ENCODE peak calls at places on chromosomes 13 and 19, in five cellular contexts. C is sigmoid colon, X is SK-N-SH, L is upper lobe of left lung, D is cardiac muscle cell. B is an unnamed sample.

GRCh38 chr19:49587227-49587626 is 3.8 kb upstream of the PRR12 start:
- DNase-seq in C (no peak), X (no peak), L (no peak), D (no peak), B (no peak)

GRCh38 chr13:101529419-101529818 is 76.9 kb downstream of the ITGBL1 start:
- DNase-seq in C (no peak), X (no peak), L (no peak), D (no peak), B (no peak)

GRCh38 chr13:94548382-94549240 is 47.3 kb downstream of the TGDS start:
- DNase-seq in C (peak; percentile 78), X (peak; percentile 49), L (peak; percentile 63), D (peak; percentile 61), B (peak; percentile 22)

GRCh38 chr13:72889496-72889895 is 107.6 kb downstream of the PIBF1 start:
- DNase-seq in C (no peak), X (no peak), L (no peak), D (no peak), B (no peak)

GRCh38 chr13:49265822-49266221 is 18.1 kb downstream of the CDADC1 start:
- DNase-seq in C (no peak), X (no peak), L (no peak), D (no peak), B (no peak)

GRCh38 chr13:40024962-40025714 is 369.7 kb downstream of the COG6 start:
- DNase-seq in C (no peak), X (peak; percentile 16), L (no peak), D (no peak), B (no peak)

GRCh38 chr13:49683489-49683888 is 7.8 kb downstream of the EBPL start:
- DNase-seq in C (no peak), X (no peak), L (no peak), D (no peak), B (no peak)

GRCh38 chr13:114213980-114214379 is 20.7 kb upstream of the CDC16 start:
- DNase-seq in C (no peak), X (no peak), L (no peak), D (no peak), B (no peak)

GRCh38 chr19:35846038-35846668 is 6.2 kb downstream of the NPHS1 start:
- DNase-seq in C (no peak), X (no peak), L (no peak), D (no peak), B (no peak)

GRCh38 chr19:16002985-16003384 is 54.2 kb downstream of the OR10H4 start:
- DNase-seq in C (no peak), X (no peak), L (no peak), D (no peak), B (no peak)

GRCh38 chr19:16836115-16836905 is 7.1 kb downstream of the SIN3B start:
- DNase-seq in C (no peak), X (no peak), L (peak; percentile 36), D (no peak), B (no peak)

GRCh38 chr13:79782541-79783216 is 301.7 kb downstream of the NDFIP2 start:
- DNase-seq in C (no peak), X (peak; percentile 35), L (peak; percentile 47), D (peak; percentile 93), B (no peak)

GRCh38 chr19:29812080-29812880 is 489 bp downstream of the CCNE1 start:
- DNase-seq in C (no peak), X (peak; percentile 71), L (no peak), D (peak; percentile 28), B (peak; percentile 13)

GRCh38 chr13:25778808-25779207 is 273.0 kb downstream of the SHISA2 start:
- DNase-seq in C (no peak), X (no peak), L (no peak), D (no peak), B (no peak)

GRCh38 chr19:19033176-19033425 is 216 bp downstream of the SUGP2 start:
- DNase-seq in C (no peak), X (no peak), L (no peak), D (no peak), B (no peak)

GRCh38 chr13:110214637-110215036 is 92.3 kb downstream of the COL4A1 start:
- DNase-seq in C (no peak), X (no peak), L (no peak), D (no peak), B (no peak)

DNA sequence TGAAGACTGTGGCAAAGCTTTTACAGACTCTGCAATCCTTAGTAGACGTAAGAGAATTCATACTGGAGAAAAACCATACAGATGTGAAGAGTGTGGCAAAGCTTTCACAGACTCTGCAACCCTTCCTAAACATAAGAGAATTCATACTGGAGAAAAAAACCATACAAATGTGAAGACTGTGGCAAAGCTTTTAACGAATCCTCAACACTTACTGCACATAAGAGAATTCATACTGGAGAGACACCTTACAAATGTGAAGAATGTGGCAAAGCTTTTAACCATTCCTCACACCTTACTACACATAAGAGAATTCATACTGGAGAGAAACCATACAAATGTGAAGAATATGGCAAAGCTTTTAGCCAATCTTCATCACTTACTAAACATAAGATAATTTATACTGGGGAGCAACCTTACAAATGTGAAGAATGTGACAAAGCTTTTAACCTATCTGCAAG is 50.1 kb upstream of the ZNF98 start:
- DNase-seq in C (no peak), X (no peak), L (no peak), D (no peak), B (no peak)
- H3K27ac ChIP-seq in C (no peak overlapping the region), X (no peak overlapping the region), L (no peak overlapping the region), D (no peak overlapping the region), B (no peak overlapping the region)

GRCh38 chr13:97307882-97308624 is 85.9 kb downstream of the MBNL2 start:
- DNase-seq in C (no peak), X (peak; percentile 45), L (no peak), D (peak; percentile 48), B (no peak)

GRCh38 chr13:97306646-97307045 is 84.5 kb downstream of the MBNL2 start:
- DNase-seq in C (no peak), X (no peak), L (no peak), D (no peak), B (no peak)

GRCh38 chr13:97306106-97306505 is 84.0 kb downstream of the MBNL2 start:
- DNase-seq in C (no peak), X (no peak), L (no peak), D (no peak), B (no peak)

GRCh38 chr13:97307544-97307881 is 85.4 kb downstream of the MBNL2 start:
- DNase-seq in C (no peak), X (no peak), L (no peak), D (no peak), B (no peak)

GRCh38 chr13:97307096-97307495 is 85.0 kb downstream of the MBNL2 start:
- DNase-seq in C (no peak), X (no peak), L (no peak), D (no peak), B (no peak)
- H3K4me1 ChIP-seq in C (peaks cover 87% of the 10 kb centered on the region), X (peaks cover 29% of the 10 kb centered on the region), L (peaks cover 8% of the 10 kb centered on the region), D (peaks cover 19% of the 10 kb centered on the region), B (peaks cover 4% of the 10 kb centered on the region)

GRCh38 chr19:5820785-5821184 is 15.9 kb downstream of the NRTN start:
- DNase-seq in C (no peak), X (no peak), L (no peak), D (no peak), B (no peak)
- H3K9me3 ChIP-seq in C (no peaks in the 10 kb centered on the region), X (no peaks in the 10 kb centered on the region), L (no peaks in the 10 kb centered on the region), D (no peaks in the 10 kb centered on the region), B (no peaks in the 10 kb centered on the region)

DNA sequence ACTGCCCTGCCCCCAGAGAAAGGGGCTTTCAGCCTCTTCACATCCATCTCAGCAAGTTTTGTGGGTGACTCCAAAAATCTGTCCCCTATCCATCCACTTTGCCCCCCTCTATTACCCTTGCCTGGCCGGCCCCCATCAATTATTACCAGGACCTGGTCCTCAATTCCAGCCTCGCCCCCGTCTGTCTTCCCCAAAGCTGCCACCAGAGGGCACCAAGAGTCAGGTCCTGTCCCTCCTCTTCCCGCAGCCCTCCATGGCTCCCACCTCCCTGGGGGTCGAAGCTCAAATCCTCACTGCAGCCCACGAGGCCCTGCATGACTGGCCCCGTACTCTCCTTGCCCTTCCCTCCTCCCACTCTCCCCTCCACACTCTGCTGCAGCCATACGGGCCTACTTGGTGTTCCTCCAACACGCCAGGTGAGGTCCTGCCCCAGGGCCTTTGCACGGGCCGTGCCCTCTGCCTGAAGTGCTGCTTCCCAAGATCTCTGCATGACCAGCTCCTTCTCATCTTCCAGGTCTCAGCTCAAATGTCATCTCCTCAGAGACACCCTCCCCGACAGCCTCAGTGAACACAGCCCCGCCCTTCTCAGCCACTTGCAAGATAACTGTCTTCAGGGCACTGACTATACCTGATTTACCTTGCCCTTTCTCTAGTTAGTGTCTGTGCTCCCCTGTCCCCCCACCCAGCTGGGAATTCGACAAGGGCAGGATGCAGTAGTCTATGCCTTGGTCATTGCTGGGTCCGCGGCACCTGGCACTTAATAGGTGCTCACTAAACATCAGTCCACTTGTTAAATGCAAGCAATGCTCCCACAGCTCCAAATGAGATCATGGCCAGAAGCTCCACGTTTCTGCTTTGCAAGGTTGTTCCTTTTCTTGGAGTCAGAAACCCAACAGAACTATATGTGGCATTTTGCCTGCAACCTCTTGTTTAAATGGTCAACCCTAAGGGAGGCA is 16.8 kb upstream of the SEMA6B start:
- DNase-seq in C (peak; percentile 76), X (peak; percentile 85), L (peak; percentile 59), D (peak; percentile 54), B (peak; percentile 52)
- H3K27ac ChIP-seq in C (peak overlapping the region; percentile 25), X (no peak overlapping the region), L (no peak overlapping the region), D (no peak overlapping the region), B (no peak overlapping the region)